ENCODE peak calls at places on chromosomes 16 and 17, in five cellular contexts. M is ascending aorta, V is neural progenitor cell, W is colonic mucosa, S is OCI-LY7. Q is an unnamed sample.

GRCh38 chr16:89178453-89179147 is 7.1 kb downstream of the CDH15 start:
- DNase-seq in M (no peak), V (no peak), W (no peak), S (no peak), Q (no peak)

GRCh38 chr16:75105306-75106061 is 11.1 kb downstream of the LDHD start:
- DNase-seq in M (no peak), V (no peak), W (peak), S (peak), Q (no peak)

GRCh38 chr17:39699818-39700147 is at the start of gene ERBB2:
- DNase-seq in M (no peak), V (peak), W (peak), S (no peak), Q (no peak)

GRCh38 chr16:23333034-23333579 is 31.0 kb downstream of the SCNN1B start:
- DNase-seq in M (no peak), V (no peak), W (no peak), S (no peak), Q (no peak)

GRCh38 chr17:7246779-7247178 is 4.5 kb upstream of the GABARAP start:
- DNase-seq in M (no peak), V (no peak), W (no peak), S (no peak), Q (peak)

GRCh38 chr17:39622380-39623006 is 4.3 kb upstream of the PPP1R1B start:
- DNase-seq in M (no peak), V (no peak), W (no peak), S (peak), Q (no peak)

GRCh38 chr17:78960945-78961344 is 18.8 kb downstream of the LGALS3BP start:
- DNase-seq in M (no peak), V (no peak), W (no peak), S (no peak), Q (no peak)

GRCh38 chr16:8594149-8594666 is 3.9 kb upstream of the TMEM114 start:
- DNase-seq in M (no peak), V (no peak), W (no peak), S (no peak), Q (no peak)

GRCh38 chr17:40824015-40824832 is 1.8 kb upstream of the KRT10 start:
- DNase-seq in M (no peak), V (no peak), W (no peak), S (no peak), Q (no peak)

GRCh38 chr16:50820225-50820624 is 78.3 kb downstream of the CYLD start:
- DNase-seq in M (no peak), V (no peak), W (no peak), S (no peak), Q (no peak)

GRCh38 chr16:87723224-87723619 is 42.6 kb downstream of the KLHDC4 start:
- DNase-seq in M (no peak), V (no peak), W (no peak), S (peak), Q (no peak)

GRCh38 chr17:2055494-2056220 is 754 bp downstream of the HIC1 start:
- DNase-seq in M (no peak), V (no peak), W (no peak), S (no peak), Q (no peak)
- H3K27ac ChIP-seq in M (peak), V (no peak), W (peak), S (no peak), Q (peak)

GRCh38 chr16:48300391-48300856 is 53.1 kb upstream of the ABCC11 start:
- DNase-seq in M (no peak), V (no peak), W (no peak), S (no peak), Q (no peak)
- H3K4me3 ChIP-seq in M (no peak), V (no peak), W (no peak), S (no peak), Q (no peak)

GRCh38 chr17:56174421-56174820 is 21.1 kb downstream of the ANKFN1 start:
- DNase-seq in M (no peak), V (no peak), W (no peak), S (no peak), Q (no peak)

GRCh38 chr17:56175299-56175935 is 22.1 kb downstream of the ANKFN1 start:
- DNase-seq in M (no peak), V (no peak), W (no peak), S (no peak), Q (no peak)

GRCh38 chr17:56173958-56174357 is 20.7 kb downstream of the ANKFN1 start:
- DNase-seq in M (no peak), V (no peak), W (no peak), S (no peak), Q (no peak)

GRCh38 chr17:56178203-56178602 is 24.9 kb downstream of the ANKFN1 start:
- DNase-seq in M (no peak), V (no peak), W (no peak), S (no peak), Q (no peak)

GRCh38 chr17:56176101-56176500 is 22.8 kb downstream of the ANKFN1 start:
- DNase-seq in M (no peak), V (no peak), W (no peak), S (no peak), Q (no peak)
- TF ChIP-seq CTCF in M (no peak), V (no peak), W (no peak), S (no peak), Q (no peak)

GRCh38 chr17:19269102-19269501 is 31.9 kb downstream of the EPN2 start:
- DNase-seq in M (no peak), V (no peak), W (no peak), S (no peak), Q (no peak)

GRCh38 chr17:19269641-19270040 is 32.5 kb downstream of the EPN2 start:
- DNase-seq in M (no peak), V (no peak), W (no peak), S (no peak), Q (no peak)

GRCh38 chr17:19270951-19271611 is 33.9 kb downstream of the EPN2 start:
- DNase-seq in M (no peak), V (no peak), W (no peak), S (peak), Q (no peak)

GRCh38 chr17:19271751-19272357 is 34.7 kb downstream of the EPN2 start:
- DNase-seq in M (no peak), V (no peak), W (no peak), S (peak), Q (no peak)

GRCh38 chr17:19270347-19270950 is 33.3 kb downstream of the EPN2 start:
- DNase-seq in M (no peak), V (peak), W (no peak), S (no peak), Q (no peak)
- H3K27ac ChIP-seq in M (peak), V (no peak), W (peak), S (peak), Q (peak)

GRCh38 chr17:57859601-57860413 is 10.0 kb upstream of the MRPS23 start:
- DNase-seq in M (no peak), V (no peak), W (no peak), S (no peak), Q (no peak)

GRCh38 chr17:57862410-57862989 is 12.7 kb upstream of the MRPS23 start:
- DNase-seq in M (no peak), V (no peak), W (no peak), S (no peak), Q (no peak)

GRCh38 chr17:57861737-57862409 is 12.0 kb upstream of the MRPS23 start:
- DNase-seq in M (no peak), V (peak), W (peak), S (no peak), Q (no peak)

GRCh38 chr17:57860414-57860999 is 10.7 kb upstream of the MRPS23 start:
- DNase-seq in M (no peak), V (no peak), W (no peak), S (no peak), Q (no peak)

GRCh38 chr17:57861000-57861736 is 11.3 kb upstream of the MRPS23 start:
- DNase-seq in M (no peak), V (peak), W (peak), S (peak), Q (no peak)
- H3K4me3 ChIP-seq in M (peak), V (peak), W (peak), S (no peak), Q (peak)

DNA sequence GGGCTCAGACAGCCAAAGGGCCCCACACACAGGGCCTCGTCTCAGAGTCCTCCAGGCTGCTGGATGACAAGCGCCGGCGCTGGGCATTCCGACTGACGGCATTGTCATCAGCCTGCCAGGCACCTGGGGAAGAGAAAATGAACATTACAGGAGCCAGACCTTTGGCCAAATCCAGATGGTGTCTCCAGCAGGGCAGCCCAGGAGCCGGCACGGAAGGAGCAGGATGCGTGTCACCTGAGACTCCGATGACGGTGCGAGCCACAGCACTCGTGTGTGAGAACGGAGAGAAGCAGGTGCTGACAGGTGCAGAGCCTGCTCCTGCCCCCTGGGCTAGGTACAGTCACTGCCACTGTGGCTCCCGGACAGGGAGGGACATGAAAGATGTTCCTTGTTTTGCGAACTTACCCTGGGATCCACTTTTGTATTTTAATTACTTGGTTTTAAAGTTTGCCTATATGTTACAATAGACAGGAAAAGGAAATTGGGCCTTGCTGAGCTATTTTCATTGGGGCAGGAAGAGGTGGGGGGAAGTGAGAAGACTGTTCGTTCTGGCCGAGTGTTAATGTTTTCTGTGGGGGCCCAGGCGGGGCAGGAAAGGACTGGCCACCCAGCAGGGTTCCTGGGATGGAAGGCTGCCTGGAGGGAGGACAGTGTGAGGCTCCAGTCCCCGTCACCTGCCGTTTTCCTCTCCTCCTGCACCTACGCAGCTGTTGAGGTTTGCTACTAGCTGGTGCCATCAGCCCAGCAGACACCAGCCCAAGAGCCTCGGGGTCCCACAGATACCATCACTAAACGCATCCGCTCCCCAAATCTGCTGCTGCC is 4.4 kb upstream of the FOXJ1 start:
- DNase-seq in M (no peak), V (no peak), W (no peak), S (peak), Q (no peak)
- TF ChIP-seq CTCF in M (no peak), V (no peak), W (no peak), S (no peak), Q (no peak)

DNA sequence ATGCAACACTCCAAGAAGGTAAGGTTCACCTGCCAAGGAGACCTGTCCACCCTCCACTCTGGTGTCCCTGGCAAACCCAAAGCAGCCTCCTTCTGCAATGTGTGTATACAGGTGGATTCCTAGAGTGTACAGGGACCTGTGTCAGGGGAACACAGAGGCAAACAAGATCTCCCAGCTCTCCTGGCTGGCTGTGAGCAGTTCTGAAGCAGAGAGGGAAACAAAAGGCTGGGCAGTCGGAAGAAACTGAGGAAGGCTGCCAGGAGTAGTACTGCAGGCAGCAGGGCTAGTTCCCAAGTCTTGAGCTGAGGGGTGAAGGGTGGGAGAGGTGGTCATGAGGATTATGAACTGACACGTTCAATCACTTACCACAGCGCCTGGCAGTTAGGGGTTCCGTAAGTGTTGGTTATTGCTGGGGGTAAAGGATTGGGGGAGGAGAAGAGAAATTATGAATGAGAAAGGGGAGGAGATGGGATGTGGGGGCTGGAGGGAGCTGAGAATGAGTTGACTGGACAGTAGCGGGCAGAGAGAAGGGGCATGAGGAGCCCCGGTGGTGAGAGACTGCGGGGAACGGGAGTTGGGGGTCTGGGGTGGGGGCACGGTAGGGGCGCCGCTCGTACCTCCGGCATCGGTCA is 737 bp downstream of the KCTD13 start:
- DNase-seq in M (no peak), V (peak), W (peak), S (no peak), Q (no peak)
- H3K27ac ChIP-seq in M (peak), V (no peak), W (peak), S (no peak), Q (peak)

GRCh38 chr16:57795431-57795878 is 6.8 kb downstream of the KIFC3 start:
- DNase-seq in M (no peak), V (peak), W (no peak), S (peak), Q (no peak)

GRCh38 chr16:57791903-57792461 is 10.3 kb downstream of the KIFC3 start:
- DNase-seq in M (no peak), V (no peak), W (no peak), S (no peak), Q (no peak)

GRCh38 chr16:57797216-57797525 is 5.1 kb downstream of the KIFC3 start:
- DNase-seq in M (no peak), V (no peak), W (no peak), S (no peak), Q (no peak)

GRCh38 chr16:57797526-57798266 is 4.6 kb downstream of the KIFC3 start:
- DNase-seq in M (no peak), V (peak), W (peak), S (no peak), Q (no peak)

GRCh38 chr16:57794849-57795430 is 7.4 kb downstream of the KIFC3 start:
- DNase-seq in M (no peak), V (no peak), W (no peak), S (no peak), Q (no peak)
- H3K4me3 ChIP-seq in M (no peak), V (no peak), W (no peak), S (no peak), Q (no peak)